ENCODE peak calls at places on chromosomes 11 and 22, in eight cellular contexts. F, J, D, N, O, U, R and Y are unnamed samples. For H3K9me3, the result is how much of the 10 kb centered on the place peaks cover.

GRCh38 chr11:110972640-110973039 is 260.4 kb upstream of the ARHGAP20 start:
- DNase-seq in U (peak), D (no peak), J (no peak), F (peak), O (no peak), R (peak), N (no peak), Y (no peak)

GRCh38 chr22:27719535-27720227 is 81.9 kb downstream of the MN1 start:
- DNase-seq in N (no peak), J (no peak), U (no peak), O (no peak), R (peak), F (peak), D (no peak), Y (no peak)

GRCh38 chr22:44793106-44793505 is 40.7 kb downstream of the ARHGAP8 start:
- DNase-seq in F (no peak), D (no peak), U (no peak), N (no peak), J (no peak), R (no peak), O (no peak), Y (no peak)

GRCh38 chr11:23206736-23207336 is 346.6 kb upstream of the CCDC179 start:
- DNase-seq in D (no peak), R (no peak), F (peak), N (no peak), O (no peak), J (no peak), U (peak), Y (no peak)

GRCh38 chr11:4825132-4825531 is 4.0 kb downstream of the OR51F2 start:
- DNase-seq in N (no peak), F (no peak), J (no peak), R (no peak), U (no peak), O (no peak), D (no peak), Y (no peak)

GRCh38 chr11:91686700-91687099 is 537.9 kb upstream of the FAT3 start:
- DNase-seq in R (no peak), N (no peak), J (no peak), F (no peak), O (peak), U (peak), D (no peak), Y (no peak)

GRCh38 chr11:87447606-87448005 is 409.9 kb downstream of the TMEM135 start:
- DNase-seq in N (no peak), U (no peak), O (no peak), D (no peak), F (no peak), J (no peak), R (no peak), Y (no peak)

GRCh38 chr11:118334746-118335145 is 7.8 kb downstream of the CD3D start:
- DNase-seq in O (no peak), U (no peak), N (no peak), R (no peak), F (no peak), D (no peak), J (no peak), Y (no peak)

GRCh38 chr22:42376721-42377177 is 55.5 kb downstream of the NFAM1 start:
- DNase-seq in F (no peak), J (no peak), U (no peak), N (no peak), D (peak), R (peak), O (peak), Y (peak)

GRCh38 chr22:38222797-38223119 is 21.0 kb downstream of the MAFF start:
- DNase-seq in D (no peak), J (no peak), U (no peak), F (peak), O (no peak), R (no peak), N (no peak), Y (no peak)

GRCh38 chr11:518463-519202 is 11.6 kb upstream of the RNH1 start:
- DNase-seq in J (peak), D (peak), R (peak), O (peak), N (peak), U (peak), F (peak), Y (peak)

GRCh38 chr11:130511765-130512164 is 63.3 kb downstream of the ADAMTS15 start:
- DNase-seq in J (no peak), R (no peak), F (peak), D (no peak), N (no peak), U (peak), O (no peak), Y (no peak)

GRCh38 chr11:76588455-76589325 is 81.9 kb downstream of the LRRC32 start:
- DNase-seq in U (no peak), D (peak), R (peak), N (no peak), O (no peak), F (peak), J (no peak), Y (peak)

GRCh38 chr22:43996170-43996980 is 27.7 kb upstream of the PARVB start:
- DNase-seq in O (no peak), J (no peak), D (peak), R (peak), U (no peak), F (no peak), N (no peak), Y (peak)

GRCh38 chr11:17767301-17767885 is 32.8 kb downstream of the KCNC1 start:
- DNase-seq in F (no peak), D (no peak), U (no peak), N (no peak), J (no peak), O (no peak), R (no peak), Y (no peak)

GRCh38 chr11:78158987-78159662 is 19.7 kb upstream of the ALG8 start:
- DNase-seq in J (no peak), R (no peak), U (no peak), F (no peak), N (no peak), D (no peak), O (no peak), Y (peak)

GRCh38 chr11:12544986-12545775 is 129.0 kb upstream of the TEAD1 start:
- DNase-seq in N (peak), U (no peak), F (peak), R (no peak), J (no peak), O (no peak), D (no peak), Y (no peak)

GRCh38 chr11:3920148-3920852 is 64.8 kb downstream of the STIM1 start:
- DNase-seq in R (no peak), U (peak), D (no peak), N (no peak), J (no peak), F (peak), O (no peak), Y (no peak)

GRCh38 chr11:113553235-113553634 is 78.0 kb upstream of the DRD2 start:
- DNase-seq in O (peak), D (no peak), F (peak), J (no peak), U (peak), N (no peak), R (no peak), Y (no peak)

DNA sequence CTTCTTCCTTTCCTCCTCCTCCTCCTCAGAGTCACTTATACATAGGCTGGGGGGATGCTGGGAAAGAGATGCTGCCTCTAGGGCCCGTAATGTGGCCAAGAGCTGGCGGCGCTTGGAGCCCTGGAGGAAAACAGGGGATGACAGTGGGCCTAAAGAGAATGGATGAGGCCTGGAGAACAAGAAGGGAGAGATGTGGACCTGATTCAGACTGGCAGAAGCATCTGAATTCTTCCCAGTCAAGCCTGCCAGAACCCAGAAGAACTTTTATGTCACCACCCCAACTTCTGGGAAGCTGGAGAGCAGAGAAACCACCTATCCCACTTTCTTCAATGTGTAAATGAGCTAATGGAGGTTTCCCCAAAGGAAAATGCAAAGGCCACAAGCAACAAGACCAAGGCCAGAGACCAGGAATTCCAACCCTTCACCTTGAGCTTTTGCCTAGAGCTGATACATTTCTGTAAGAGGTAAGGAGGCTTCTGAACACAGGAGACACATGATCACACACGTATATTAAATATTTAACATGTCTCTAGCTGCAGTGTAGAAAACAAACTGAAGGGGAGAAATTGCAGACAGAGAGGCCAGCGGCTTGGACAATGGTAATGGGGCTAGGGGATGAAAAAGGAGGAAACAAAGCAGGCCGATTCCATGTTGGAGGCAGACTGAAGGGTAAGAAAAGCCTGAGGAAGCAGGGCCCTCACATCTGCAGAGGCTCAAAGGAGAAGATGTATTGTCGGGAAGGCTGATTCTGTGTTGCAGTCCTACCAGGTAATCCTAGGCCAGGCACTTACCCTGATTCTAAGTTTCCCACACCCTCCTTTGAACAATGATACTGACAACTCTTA is 1.1 kb downstream of the RRP8 start:
- DNase-seq in R (no peak), U (no peak), N (peak), J (no peak), O (peak), F (no peak), D (no peak), Y (no peak)
- H3K27ac ChIP-seq in R (no peak), U (no peak), N (no peak), J (no peak), O (no peak), F (peak), D (peak), Y (no peak)

DNA sequence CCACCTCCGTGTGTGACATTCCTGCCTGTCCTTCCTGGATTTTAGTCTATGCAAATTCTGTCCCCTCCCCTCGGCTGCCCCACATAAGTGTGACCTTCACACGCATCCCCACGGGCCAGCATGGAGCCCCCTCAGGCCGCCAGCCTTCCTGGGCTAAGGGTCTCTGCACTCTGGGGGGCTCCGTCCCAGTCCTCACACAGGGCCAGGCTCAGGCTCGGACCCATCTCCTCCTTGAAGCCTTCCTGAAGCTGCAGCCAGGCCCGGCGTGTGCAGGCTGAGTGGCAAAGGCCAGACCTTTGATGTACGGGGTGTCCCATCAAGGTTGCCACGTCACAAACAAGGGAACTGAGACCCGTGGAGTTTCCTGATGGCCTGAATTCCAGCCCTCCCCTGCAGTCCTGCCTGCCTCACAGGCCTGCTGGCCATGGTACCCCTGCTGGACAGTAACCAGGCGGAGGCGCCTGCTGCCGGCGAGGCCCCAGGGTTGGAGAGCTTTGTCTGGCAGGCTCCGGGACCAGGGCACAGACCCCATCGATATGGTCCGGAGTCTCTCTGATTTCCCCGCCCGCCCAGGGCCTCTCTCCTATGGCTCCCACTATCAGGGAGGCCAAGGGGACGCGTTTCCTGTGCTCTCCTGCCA is 791.7 kb downstream of the BRD1 start:
- DNase-seq in O (no peak), D (no peak), J (no peak), N (no peak), F (no peak), R (no peak), U (no peak), Y (no peak)
- H3K9me3 ChIP-seq in O (under half), D (under half), J (under half), N (under half), F (under half), R (under half), U (under half), Y (under half)

DNA sequence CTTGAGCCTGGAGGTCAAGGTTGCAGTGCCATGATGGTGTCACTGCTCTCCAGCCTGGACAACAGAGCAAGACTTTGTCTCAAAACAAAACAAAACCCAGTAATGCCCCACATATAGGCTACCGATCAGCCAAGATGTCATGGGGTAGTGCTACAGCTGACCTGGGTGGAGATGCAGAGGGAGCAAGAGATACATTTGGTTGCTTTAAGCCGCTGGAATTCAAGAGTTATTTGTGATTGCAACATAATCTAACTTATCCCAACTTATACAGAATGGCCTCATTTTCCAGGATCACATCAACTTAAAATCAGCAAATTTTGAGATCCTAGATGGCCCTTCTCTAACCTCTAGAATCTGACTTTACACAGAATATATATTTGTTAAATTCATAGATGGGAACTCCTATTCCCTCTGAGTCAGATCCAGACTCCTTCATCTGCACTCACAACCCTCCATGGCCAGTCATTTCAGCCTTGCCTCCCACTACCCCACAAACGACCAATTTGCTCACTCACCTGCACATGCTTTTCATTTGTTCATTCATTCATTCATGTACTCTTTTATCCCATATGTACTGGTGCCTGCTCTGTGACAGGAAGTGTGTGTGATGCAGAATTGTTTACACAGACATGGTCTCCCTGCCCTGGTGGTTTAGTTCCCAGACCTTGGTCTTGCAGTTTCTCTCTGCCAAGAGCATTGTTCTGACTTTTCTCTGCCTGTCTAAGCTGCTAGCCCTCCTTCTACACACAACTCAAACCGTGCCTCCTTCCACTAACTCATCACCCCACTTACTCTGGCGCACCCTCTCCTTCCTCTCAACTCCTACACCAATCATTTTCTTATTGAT is 24.1 kb upstream of the APLNR start:
- DNase-seq in R (no peak), F (no peak), J (no peak), O (no peak), D (no peak), U (no peak), N (no peak), Y (no peak)
- H3K27ac ChIP-seq in R (no peak), F (no peak), J (no peak), O (no peak), D (no peak), U (no peak), N (no peak), Y (no peak)

GRCh38 chr11:114610984-114611944 is 15.7 kb upstream of the NXPE4 start:
- DNase-seq in O (no peak), D (no peak), R (no peak), N (no peak), J (no peak), U (no peak), F (no peak), Y (no peak)
- H3K9me3 ChIP-seq in O (under half), D (under half), R (under half), N (under half), J (under half), U (under half), F (under half), Y (under half)

GRCh38 chr11:16393335-16393734 is 37.0 kb upstream of the SOX6 start:
- DNase-seq in D (no peak), F (no peak), J (no peak), R (no peak), N (no peak), U (no peak), O (no peak), Y (no peak)
- H3K27ac ChIP-seq in D (no peak), F (no peak), J (no peak), R (no peak), N (no peak), U (no peak), O (no peak), Y (no peak)

GRCh38 chr11:106167085-106167484 is 89.6 kb downstream of the AASDHPPT start:
- DNase-seq in F (no peak), O (no peak), J (no peak), D (no peak), N (no peak), U (no peak), R (no peak), Y (no peak)
- H3K9me3 ChIP-seq in F (under half), O (under half), J (under half), D (under half), N (under half), U (under half), R (under half), Y (under half)

GRCh38 chr22:32204211-32204855 is 540 bp downstream of the RFPL2 start:
- DNase-seq in U (no peak), F (no peak), J (no peak), D (no peak), N (peak), R (no peak), O (peak), Y (no peak)

GRCh38 chr22:32205974-32206773 is 1.3 kb upstream of the RFPL2 start:
- DNase-seq in R (no peak), D (no peak), J (no peak), U (no peak), N (peak), O (peak), F (no peak), Y (no peak)

GRCh38 chr22:32203181-32204105 is 1.4 kb downstream of the RFPL2 start:
- DNase-seq in J (no peak), U (no peak), O (no peak), F (no peak), N (peak), D (no peak), R (no peak), Y (no peak)

GRCh38 chr22:32206774-32207758 is 2.2 kb upstream of the RFPL2 start:
- DNase-seq in J (no peak), N (peak), R (no peak), U (peak), D (no peak), O (peak), F (peak), Y (no peak)

GRCh38 chr22:32204856-32205722 is at the start of gene RFPL2:
- DNase-seq in D (no peak), F (peak), R (no peak), N (peak), J (no peak), O (peak), U (no peak), Y (no peak)
- H3K27ac ChIP-seq in D (no peak), F (no peak), R (no peak), N (no peak), J (no peak), O (no peak), U (no peak), Y (no peak)